ENCODE peak calls at places on chromosome 7, in ten cellular contexts. C is PC-3, W is sigmoid colon, Y is stomach, B is cardiac muscle cell, O is adrenal gland, K is GM20000, L is chondrocyte, M is fibroblast of mammary gland, I is left lung. J is an unnamed sample.

GRCh38 chr7:91634485-91635177 is 245.9 kb downstream of the MTERF1 start:
- DNase-seq in C (peak), W (no peak), Y (no peak), B (no peak), O (no peak), K (no peak), L (no peak), M (no peak), I (no peak), J (no peak)

GRCh38 chr7:69429817-69430501 is 168.3 kb upstream of the AUTS2 start:
- DNase-seq in C (no peak), W (peak), Y (no peak), B (no peak), O (peak), K (no peak), L (no peak), M (peak), I (peak), J (no peak)

GRCh38 chr7:142883145-142883544 is 2.4 kb downstream of the TRPV6 start:
- DNase-seq in C (no peak), W (no peak), Y (no peak), B (no peak), O (no peak), K (no peak), L (no peak), M (no peak), I (peak), J (no peak)

GRCh38 chr7:18768256-18768655 is 272.7 kb downstream of the HDAC9 start:
- DNase-seq in C (no peak), W (no peak), Y (no peak), B (no peak), O (no peak), K (no peak), L (no peak), M (peak), I (no peak), J (no peak)

GRCh38 chr7:140297192-140297591 is 101.1 kb downstream of the SLC37A3 start:
- DNase-seq in C (peak), W (no peak), Y (no peak), B (no peak), O (no peak), K (no peak), L (no peak), M (no peak), I (no peak), J (no peak)

GRCh38 chr7:140196361-140197217 is 19.8 kb upstream of the KDM7A start:
- DNase-seq in C (no peak), W (peak), Y (no peak), B (no peak), O (peak), K (no peak), L (no peak), M (peak), I (peak), J (no peak)

GRCh38 chr7:156578978-156579430 is 61.6 kb upstream of the RNF32 start:
- DNase-seq in C (no peak), W (no peak), Y (no peak), B (no peak), O (no peak), K (no peak), L (no peak), M (no peak), I (no peak), J (no peak)

GRCh38 chr7:98869374-98870070 is at the start of gene TMEM130:
- DNase-seq in C (no peak), W (peak), Y (no peak), B (peak), O (no peak), K (no peak), L (peak), M (no peak), I (no peak), J (no peak)

GRCh38 chr7:81767883-81768282 is 2.0 kb downstream of the HGF start:
- DNase-seq in C (no peak), W (no peak), Y (no peak), B (no peak), O (no peak), K (no peak), L (no peak), M (peak), I (no peak), J (no peak)

GRCh38 chr7:125934539-125934938 is 1004.9 kb upstream of the POT1 start:
- DNase-seq in C (peak), W (no peak), Y (no peak), B (no peak), O (no peak), K (no peak), L (no peak), M (no peak), I (no peak), J (peak)

GRCh38 chr7:15781944-15782343 is 95.5 kb upstream of the MEOX2 start:
- DNase-seq in C (no peak), W (no peak), Y (no peak), B (no peak), O (no peak), K (no peak), L (no peak), M (no peak), I (no peak), J (no peak)

GRCh38 chr7:83468251-83468739 is 180.6 kb downstream of the SEMA3E start:
- DNase-seq in C (peak), W (peak), Y (peak), B (peak), O (peak), K (peak), L (no peak), M (peak), I (peak), J (peak)

GRCh38 chr7:44736896-44737295 is 11.8 kb upstream of the ZMIZ2 start:
- DNase-seq in C (no peak), W (no peak), Y (no peak), B (no peak), O (no peak), K (no peak), L (peak), M (no peak), I (no peak), J (no peak)

GRCh38 chr7:41621953-41622831 is 80.7 kb downstream of the INHBA start:
- DNase-seq in C (peak), W (no peak), Y (no peak), B (peak), O (no peak), K (no peak), L (no peak), M (no peak), I (no peak), J (no peak)
- TF ChIP-seq CTCF in C (no peak), W (no peak), Y (no peak), B (no peak), O (no peak), K (no peak), L (no peak), M (no peak), I (no peak), J (no peak)

GRCh38 chr7:128707752-128708151 is 31.4 kb upstream of the CALU start:
- DNase-seq in C (no peak), W (no peak), Y (no peak), B (no peak), O (no peak), K (no peak), L (no peak), M (no peak), I (no peak), J (no peak)

GRCh38 chr7:128704909-128705308 is 32.8 kb downstream of the GARIN1A start:
- DNase-seq in C (no peak), W (no peak), Y (no peak), B (no peak), O (no peak), K (no peak), L (no peak), M (no peak), I (no peak), J (no peak)

GRCh38 chr7:128708235-128708634 is 30.9 kb upstream of the CALU start:
- DNase-seq in C (no peak), W (no peak), Y (no peak), B (no peak), O (no peak), K (no peak), L (no peak), M (no peak), I (no peak), J (no peak)

GRCh38 chr7:128703605-128704004 is 31.5 kb downstream of the GARIN1A start:
- DNase-seq in C (peak), W (no peak), Y (no peak), B (no peak), O (no peak), K (no peak), L (no peak), M (peak), I (no peak), J (no peak)

DNA sequence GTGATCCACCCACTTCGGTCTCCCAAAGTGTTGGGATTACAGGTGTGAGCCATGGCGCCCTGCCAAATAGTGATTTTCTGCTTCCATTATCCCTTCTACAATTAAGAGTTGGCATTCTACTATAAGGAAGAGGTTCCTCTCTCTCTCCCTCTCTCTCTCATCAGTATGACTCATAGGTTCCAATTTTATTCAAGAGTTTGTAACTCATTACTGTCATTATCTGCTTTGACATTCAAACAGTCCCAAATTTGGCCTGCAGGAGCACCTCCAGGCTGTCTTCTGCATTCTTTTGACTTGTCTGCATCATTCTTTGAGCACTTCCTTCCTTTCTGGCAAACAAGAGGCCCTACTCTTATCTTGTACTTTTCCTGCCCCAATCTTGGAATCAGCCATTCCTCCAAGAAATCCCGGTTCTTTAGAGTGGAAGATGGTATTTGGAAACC is 33.2 kb upstream of the CALU start:
- DNase-seq in C (peak), W (no peak), Y (no peak), B (no peak), O (no peak), K (no peak), L (no peak), M (peak), I (no peak), J (peak)
- TF ChIP-seq CTCF in C (no peak), W (no peak), Y (no peak), B (no peak), O (no peak), K (no peak), L (no peak), M (no peak), I (no peak), J (no peak)

GRCh38 chr7:26115628-26116027 is 36.4 kb upstream of the NFE2L3 start:
- DNase-seq in C (no peak), W (no peak), Y (no peak), B (no peak), O (no peak), K (no peak), L (no peak), M (no peak), I (no peak), J (no peak)

GRCh38 chr7:26122745-26123144 is 29.3 kb upstream of the NFE2L3 start:
- DNase-seq in C (no peak), W (no peak), Y (no peak), B (no peak), O (no peak), K (no peak), L (no peak), M (no peak), I (no peak), J (no peak)

GRCh38 chr7:26117970-26118369 is 34.0 kb upstream of the NFE2L3 start:
- DNase-seq in C (no peak), W (no peak), Y (no peak), B (no peak), O (no peak), K (no peak), L (no peak), M (no peak), I (no peak), J (no peak)

GRCh38 chr7:26112341-26112740 is 39.7 kb upstream of the NFE2L3 start:
- DNase-seq in C (no peak), W (no peak), Y (no peak), B (no peak), O (no peak), K (no peak), L (no peak), M (no peak), I (no peak), J (no peak)

DNA sequence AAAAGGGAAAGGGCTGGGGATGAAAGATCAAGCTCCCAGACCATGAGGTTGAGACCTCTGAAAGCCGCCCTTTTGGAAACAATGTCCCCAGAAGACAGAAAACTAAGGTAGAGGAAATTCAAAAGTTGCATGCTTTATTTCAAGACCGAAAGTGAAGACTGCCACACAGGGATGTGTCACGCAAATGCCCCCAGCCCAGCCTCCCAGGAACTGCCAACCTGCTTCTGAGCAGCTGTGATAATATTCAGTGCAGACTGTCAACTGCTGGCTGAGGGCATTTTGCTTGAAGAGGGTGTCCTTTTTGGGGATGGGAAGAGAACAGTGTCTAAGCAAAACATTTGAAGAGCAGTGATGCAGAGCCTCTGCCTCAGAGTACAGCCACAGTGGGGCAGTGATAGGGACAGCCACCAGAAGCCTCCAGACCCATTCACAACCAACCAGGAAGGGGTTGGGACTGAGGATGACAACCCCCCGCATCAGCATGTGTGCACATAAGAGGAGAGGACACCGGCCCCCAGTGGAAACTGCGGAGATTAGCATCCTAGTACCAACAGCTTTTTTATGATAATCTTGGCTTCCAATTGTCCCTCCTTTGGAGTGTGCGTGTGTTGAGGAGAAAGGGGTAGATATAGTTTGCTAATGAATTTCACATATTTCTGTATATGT is 34.7 kb upstream of the NFE2L3 start:
- DNase-seq in C (no peak), W (no peak), Y (no peak), B (no peak), O (no peak), K (no peak), L (no peak), M (no peak), I (no peak), J (no peak)
- TF ChIP-seq CTCF in C (no peak), W (no peak), Y (no peak), B (no peak), O (no peak), K (no peak), L (no peak), M (no peak), I (no peak), J (no peak)

GRCh38 chr7:154931906-154932305 is 71.0 kb downstream of the PAXIP1 start:
- DNase-seq in C (peak), W (no peak), Y (no peak), B (no peak), O (no peak), K (no peak), L (no peak), M (no peak), I (no peak), J (no peak)

GRCh38 chr7:154929006-154929726 is 73.8 kb downstream of the PAXIP1 start:
- DNase-seq in C (peak), W (no peak), Y (no peak), B (no peak), O (peak), K (no peak), L (no peak), M (no peak), I (no peak), J (peak)

GRCh38 chr7:154927624-154928125 is 75.2 kb downstream of the PAXIP1 start:
- DNase-seq in C (peak), W (peak), Y (peak), B (peak), O (peak), K (peak), L (no peak), M (peak), I (peak), J (peak)

GRCh38 chr7:154928136-154929005 is 74.6 kb downstream of the PAXIP1 start:
- DNase-seq in C (peak), W (no peak), Y (peak), B (no peak), O (peak), K (peak), L (no peak), M (peak), I (no peak), J (peak)
- TF ChIP-seq CTCF in C (no peak), W (no peak), Y (no peak), B (no peak), O (no peak), K (no peak), L (no peak), M (no peak), I (no peak), J (no peak)

GRCh38 chr7:6654842-6655610 is 17.9 kb downstream of the ZNF316 start:
- DNase-seq in C (no peak), W (peak), Y (no peak), B (no peak), O (no peak), K (no peak), L (no peak), M (no peak), I (peak), J (no peak)
- TF ChIP-seq CTCF in C (no peak), W (no peak), Y (no peak), B (no peak), O (no peak), K (no peak), L (no peak), M (no peak), I (no peak), J (no peak)

GRCh38 chr7:150685219-150686029 is at the start of gene GIMAP2:
- DNase-seq in C (peak), W (no peak), Y (no peak), B (no peak), O (peak), K (peak), L (no peak), M (peak), I (no peak), J (peak)
- TF ChIP-seq CTCF in C (no peak), W (no peak), Y (no peak), B (no peak), O (no peak), K (no peak), L (no peak), M (no peak), I (no peak), J (no peak)

GRCh38 chr7:28356619-28357018 is 55.7 kb upstream of the CREB5 start:
- DNase-seq in C (no peak), W (no peak), Y (no peak), B (no peak), O (no peak), K (no peak), L (no peak), M (no peak), I (no peak), J (no peak)

GRCh38 chr7:28362812-28363211 is 49.5 kb upstream of the CREB5 start:
- DNase-seq in C (peak), W (no peak), Y (no peak), B (no peak), O (no peak), K (no peak), L (no peak), M (peak), I (no peak), J (no peak)

GRCh38 chr7:28358423-28358868 is 53.9 kb upstream of the CREB5 start:
- DNase-seq in C (peak), W (no peak), Y (no peak), B (no peak), O (peak), K (no peak), L (no peak), M (peak), I (no peak), J (peak)

GRCh38 chr7:28364082-28364481 is 48.2 kb upstream of the CREB5 start:
- DNase-seq in C (peak), W (no peak), Y (no peak), B (no peak), O (no peak), K (no peak), L (no peak), M (peak), I (no peak), J (no peak)

DNA sequence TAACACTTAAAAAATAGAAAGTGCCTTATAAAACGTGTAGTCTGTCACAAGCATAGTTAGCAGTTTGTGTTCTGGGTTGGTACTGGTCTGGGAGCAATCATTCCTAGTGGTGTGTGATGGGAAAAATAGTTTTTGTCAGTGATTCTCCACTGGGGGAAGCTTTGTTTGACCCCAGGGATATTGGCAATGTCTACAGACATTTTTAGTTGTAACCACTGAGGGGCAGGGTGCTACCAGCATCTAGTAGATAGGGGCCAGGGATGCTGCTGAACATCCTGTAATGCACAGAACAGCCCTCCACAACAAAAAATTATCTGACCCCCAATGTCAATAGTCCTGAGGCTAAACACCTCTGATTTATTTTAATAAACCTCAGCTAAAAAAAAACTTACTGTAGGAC is 51.6 kb upstream of the CREB5 start:
- DNase-seq in C (peak), W (no peak), Y (no peak), B (no peak), O (no peak), K (no peak), L (no peak), M (no peak), I (no peak), J (no peak)
- TF ChIP-seq CTCF in C (no peak), W (no peak), Y (no peak), B (no peak), O (no peak), K (no peak), L (peak), M (no peak), I (no peak), J (no peak)

GRCh38 chr7:54874804-54875203 is 115.8 kb upstream of the SEC61G start:
- DNase-seq in C (peak), W (no peak), Y (no peak), B (no peak), O (no peak), K (no peak), L (no peak), M (no peak), I (no peak), J (no peak)

GRCh38 chr7:54880326-54880989 is 121.4 kb upstream of the SEC61G start:
- DNase-seq in C (no peak), W (no peak), Y (peak), B (no peak), O (peak), K (no peak), L (no peak), M (no peak), I (no peak), J (no peak)

GRCh38 chr7:54879776-54880175 is 120.8 kb upstream of the SEC61G start:
- DNase-seq in C (peak), W (no peak), Y (no peak), B (no peak), O (no peak), K (no peak), L (no peak), M (no peak), I (no peak), J (no peak)

GRCh38 chr7:54878339-54878738 is 119.3 kb upstream of the SEC61G start:
- DNase-seq in C (no peak), W (no peak), Y (no peak), B (no peak), O (no peak), K (no peak), L (no peak), M (peak), I (no peak), J (no peak)

GRCh38 chr7:54877683-54878082 is 118.7 kb upstream of the SEC61G start:
- DNase-seq in C (peak), W (no peak), Y (no peak), B (no peak), O (peak), K (no peak), L (no peak), M (no peak), I (no peak), J (peak)
- TF ChIP-seq CTCF in C (peak), W (no peak), Y (no peak), B (no peak), O (no peak), K (no peak), L (peak), M (peak), I (peak), J (peak)

DNA sequence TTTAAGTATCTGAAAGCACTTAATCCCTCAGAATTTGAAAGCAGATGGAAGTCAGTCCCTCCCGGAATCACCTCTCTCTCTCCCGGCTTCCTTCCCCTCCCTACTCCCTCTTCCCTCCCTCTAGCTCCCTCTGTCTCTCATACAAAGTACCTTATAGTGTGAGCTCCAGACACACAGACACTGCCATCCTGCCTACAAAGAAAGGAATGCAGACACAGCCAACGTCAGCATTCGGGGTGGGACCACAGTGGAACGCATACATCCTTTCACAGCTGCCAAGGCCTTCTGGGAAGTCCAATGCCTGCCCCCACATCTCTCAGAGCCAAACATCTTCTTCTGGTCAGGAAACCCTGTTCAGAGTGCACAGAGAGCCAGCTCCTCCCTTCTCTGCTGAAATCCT is 9.3 kb downstream of the NOD1 start:
- DNase-seq in C (no peak), W (peak), Y (no peak), B (peak), O (peak), K (no peak), L (no peak), M (peak), I (peak), J (peak)
- TF ChIP-seq CTCF in C (peak), W (no peak), Y (peak), B (peak), O (no peak), K (no peak), L (peak), M (peak), I (no peak), J (peak)

J was measured in MCF 10A.